ENCODE peak calls at places on chromosome 19, in seven cellular contexts. J is IMR-90, V is H9, Z is mesendoderm, K is H1, O is mesenchymal stem cell, L is trophoblast cell. X is an unnamed sample.

GRCh38 chr19:38736036-38736412 is 8.2 kb downstream of the CAPN12 start:
- DNase-seq in J (no peak), V (peak; percentile 68), Z (peak; percentile 61), K (peak; percentile 77), O (peak; percentile 44), L (peak; percentile 86), X (no peak)

GRCh38 chr19:48965033-48965805 is at the start of gene FTL:
- DNase-seq in J (peak; percentile 94), V (peak; percentile 97), Z (peak; percentile 97), K (peak; percentile 96), O (peak; percentile 97), L (peak; percentile 92), X (peak; percentile 84)

GRCh38 chr19:48900477-48901452 is 653 bp downstream of the NUCB1 start:
- DNase-seq in J (peak; percentile 35), V (no peak), Z (peak; percentile 60), K (no peak), O (peak; percentile 32), L (no peak), X (no peak)

GRCh38 chr19:54248016-54248601 is 5.5 kb upstream of the LILRA6 start:
- DNase-seq in J (peak; percentile 26), V (no peak), Z (no peak), K (no peak), O (no peak), L (peak; percentile 43), X (no peak)

GRCh38 chr19:7902796-7903243 is 857 bp upstream of the MAP2K7 start:
- DNase-seq in J (no peak), V (no peak), Z (no peak), K (no peak), O (no peak), L (no peak), X (no peak)

GRCh38 chr19:58516964-58517833 is 2.4 kb downstream of the ZBTB45 start:
- DNase-seq in J (no peak), V (peak; percentile 26), Z (no peak), K (no peak), O (no peak), L (no peak), X (no peak)

GRCh38 chr19:12098040-12098439 is 33.5 kb downstream of the ZNF844 start:
- DNase-seq in J (no peak), V (no peak), Z (no peak), K (no peak), O (no peak), L (no peak), X (no peak)

GRCh38 chr19:49614096-49614857 is 23.3 kb downstream of the PRR12 start:
- DNase-seq in J (peak; percentile 91), V (no peak), Z (no peak), K (no peak), O (peak; percentile 96), L (no peak), X (no peak)

GRCh38 chr19:50568321-50569022 is at the start of gene LRRC4B:
- DNase-seq in J (no peak), V (peak; percentile 68), Z (peak; percentile 78), K (peak; percentile 77), O (no peak), L (no peak), X (no peak)

GRCh38 chr19:48639483-48640375 is 2.5 kb upstream of the DBP start:
- DNase-seq in J (no peak), V (no peak), Z (no peak), K (no peak), O (no peak), L (no peak), X (no peak)

GRCh38 chr19:46728693-46729339 is 11.9 kb upstream of the PRKD2 start:
- DNase-seq in J (peak; percentile 44), V (peak; percentile 77), Z (peak; percentile 71), K (peak; percentile 90), O (peak; percentile 57), L (peak; percentile 57), X (peak; percentile 43)

GRCh38 chr19:33194527-33194883 is 375 bp downstream of the LRP3 start:
- DNase-seq in J (no peak), V (no peak), Z (no peak), K (no peak), O (peak; percentile 3), L (no peak), X (no peak)

GRCh38 chr19:51185868-51186215 is 39.0 kb upstream of the CD33 start:
- DNase-seq in J (no peak), V (no peak), Z (no peak), K (no peak), O (no peak), L (no peak), X (no peak)

GRCh38 chr19:10227215-10227971 is 3.7 kb downstream of the S1PR2 start:
- DNase-seq in J (no peak), V (peak; percentile 55), Z (peak; percentile 34), K (no peak), O (no peak), L (no peak), X (no peak)

GRCh38 chr19:6754136-6754535 is 13.1 kb downstream of the SH2D3A start:
- DNase-seq in J (no peak), V (no peak), Z (no peak), K (no peak), O (no peak), L (no peak), X (no peak)

GRCh38 chr19:6751189-6751588 is 11.7 kb downstream of the TRIP10 start:
- DNase-seq in J (no peak), V (no peak), Z (no peak), K (no peak), O (no peak), L (peak; percentile 61), X (no peak)

GRCh38 chr19:6752257-6753177 is 13.0 kb downstream of the TRIP10 start:
- DNase-seq in J (no peak), V (peak; percentile 95), Z (peak; percentile 86), K (peak; percentile 88), O (no peak), L (no peak), X (no peak)

GRCh38 chr19:6754653-6755463 is 12.4 kb downstream of the SH2D3A start:
- DNase-seq in J (no peak), V (no peak), Z (no peak), K (no peak), O (no peak), L (no peak), X (no peak)

DNA sequence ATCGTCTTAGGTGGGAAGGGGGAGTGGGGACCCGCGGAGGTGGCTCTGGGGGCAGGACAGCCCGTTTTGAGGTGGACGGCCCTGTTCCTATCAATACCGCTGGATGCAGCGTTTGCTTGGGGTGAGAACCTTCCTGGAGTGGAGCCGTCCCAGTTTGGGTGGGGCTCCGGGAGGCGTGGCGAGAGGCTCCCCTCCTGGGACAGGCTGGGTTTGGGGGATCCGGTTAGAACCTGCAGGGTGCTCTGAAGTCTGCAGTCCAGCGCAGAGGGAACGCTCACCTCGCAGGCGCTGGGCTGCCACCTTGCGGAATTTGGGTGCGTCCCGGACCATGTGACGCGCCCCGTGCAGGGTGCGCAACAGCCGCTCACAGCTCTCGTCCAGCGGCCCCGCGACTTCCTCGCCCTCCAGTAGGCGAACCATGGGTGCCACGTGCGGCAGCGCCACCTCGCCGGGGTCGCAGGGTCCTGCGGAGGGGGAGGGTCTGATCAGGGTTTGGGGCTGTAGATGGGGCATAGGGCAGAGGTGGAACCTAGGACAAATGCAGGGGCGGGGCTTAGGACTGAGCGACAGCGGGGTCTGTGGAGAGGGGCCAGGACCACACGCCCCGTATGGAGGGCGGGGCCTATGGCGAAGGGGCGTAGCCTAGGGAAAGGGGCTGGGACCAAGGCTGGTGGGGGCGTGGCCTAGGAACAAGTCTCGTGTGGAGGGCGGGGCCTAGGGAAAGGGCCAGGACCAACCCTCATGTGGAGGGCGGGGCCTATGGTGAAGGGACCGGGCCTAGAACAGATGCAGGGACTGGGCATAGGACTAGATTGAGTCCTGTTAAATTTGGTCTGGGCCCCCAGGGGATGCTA is 13.8 kb downstream of the SH2D3A start:
- DNase-seq in J (peak; percentile 15), V (peak; percentile 98), Z (peak; percentile 97), K (peak; percentile 100), O (peak; percentile 50), L (peak; percentile 68), X (peak; percentile 90)
- H3K4ac ChIP-seq in J (no peak overlapping the region), V (no peak overlapping the region), Z (no peak overlapping the region), K (no peak overlapping the region), O (no peak overlapping the region), L (no peak overlapping the region), X (no peak overlapping the region)

GRCh38 chr19:55703790-55704215 is 28.8 kb downstream of the EPN1 start:
- DNase-seq in J (no peak), V (peak; percentile 77), Z (peak; percentile 51), K (peak; percentile 92), O (no peak), L (peak; percentile 38), X (no peak)
- H3K4ac ChIP-seq in J (no peak overlapping the region), V (no peak overlapping the region), Z (no peak overlapping the region), K (no peak overlapping the region), O (no peak overlapping the region), L (no peak overlapping the region), X (no peak overlapping the region)

GRCh38 chr19:1783874-1784273 is 28.2 kb downstream of the ATP8B3 start:
- DNase-seq in J (no peak), V (no peak), Z (no peak), K (no peak), O (no peak), L (no peak), X (no peak)

GRCh38 chr19:1785310-1785709 is 26.8 kb downstream of the ATP8B3 start:
- DNase-seq in J (no peak), V (no peak), Z (no peak), K (no peak), O (no peak), L (no peak), X (no peak)

GRCh38 chr19:1787116-1787515 is 25.0 kb downstream of the ATP8B3 start:
- DNase-seq in J (no peak), V (no peak), Z (no peak), K (no peak), O (no peak), L (no peak), X (no peak)

GRCh38 chr19:1789282-1790020 is 22.6 kb downstream of the ATP8B3 start:
- DNase-seq in J (no peak), V (no peak), Z (no peak), K (no peak), O (no peak), L (no peak), X (no peak)

GRCh38 chr19:1786668-1787067 is 25.4 kb downstream of the ATP8B3 start:
- DNase-seq in J (no peak), V (no peak), Z (no peak), K (no peak), O (no peak), L (no peak), X (no peak)
- H3K4ac ChIP-seq in J (no peak overlapping the region), V (no peak overlapping the region), Z (no peak overlapping the region), K (no peak overlapping the region), O (no peak overlapping the region), L (no peak overlapping the region), X (no peak overlapping the region)

GRCh38 chr19:16447015-16447384 is 24.8 kb downstream of the EPS15L1 start:
- DNase-seq in J (peak; percentile 91), V (no peak), Z (no peak), K (no peak), O (peak; percentile 88), L (peak; percentile 93), X (no peak)

GRCh38 chr19:16445238-16446107 is 26.3 kb downstream of the EPS15L1 start:
- DNase-seq in J (peak; percentile 83), V (no peak), Z (no peak), K (no peak), O (peak; percentile 62), L (peak; percentile 68), X (no peak)

GRCh38 chr19:16446108-16447014 is 25.4 kb downstream of the EPS15L1 start:
- DNase-seq in J (peak; percentile 62), V (no peak), Z (no peak), K (no peak), O (no peak), L (no peak), X (no peak)

GRCh38 chr19:16452321-16452720 is 19.4 kb downstream of the EPS15L1 start:
- DNase-seq in J (no peak), V (no peak), Z (peak; percentile 89), K (no peak), O (no peak), L (peak; percentile 97), X (no peak)

GRCh38 chr19:16449330-16449961 is 22.3 kb downstream of the EPS15L1 start:
- DNase-seq in J (peak; percentile 19), V (no peak), Z (no peak), K (no peak), O (peak; percentile 29), L (peak; percentile 47), X (no peak)
- H3K4ac ChIP-seq in J (no peak overlapping the region), V (no peak overlapping the region), Z (no peak overlapping the region), K (no peak overlapping the region), O (peak overlapping the region; percentile 47), L (peak overlapping the region; percentile 68), X (no peak overlapping the region)

X was measured in neuronal stem cell.